ENCODE peak calls at places on chromosomes 6 and 20, in five cellular contexts. F, A, K, G and S are unnamed samples.

GRCh38 chr6:80543598-80544181 is 437.2 kb downstream of the BCKDHB start:
- DNase-seq in A (no peak), F (no peak), K (peak; percentile 81), G (no peak), S (no peak)

GRCh38 chr20:17620371-17621228 is 50.7 kb downstream of the DSTN start:
- DNase-seq in F (peak; percentile 42), G (peak; percentile 44), K (no peak), A (peak; percentile 48), S (no peak)

GRCh38 chr20:59324441-59324840 is 24.0 kb downstream of the EDN3 start:
- DNase-seq in A (no peak), F (no peak), K (no peak), G (no peak), S (no peak)

GRCh38 chr20:33273117-33273851 is 9.7 kb upstream of the BPIFB1 start:
- DNase-seq in A (no peak), F (no peak), G (no peak), K (no peak), S (no peak)

GRCh38 chr6:16519265-16520242 is 241.7 kb downstream of the ATXN1 start:
- DNase-seq in K (no peak), G (no peak), A (no peak), F (peak; percentile 15), S (no peak)

GRCh38 chr20:4763776-4764525 is 42.2 kb downstream of the PRND start:
- DNase-seq in G (no peak), K (no peak), A (no peak), F (peak; percentile 7), S (no peak)

GRCh38 chr20:45163071-45163803 is 11.5 kb upstream of the PI3 start:
- DNase-seq in F (no peak), G (no peak), K (no peak), A (no peak), S (no peak)

GRCh38 chr6:144493035-144493910 is 208.1 kb downstream of the UTRN start:
- DNase-seq in F (no peak), A (no peak), K (no peak), G (no peak), S (no peak)

GRCh38 chr6:16168858-16169257 is 40.0 kb downstream of the MYLIP start:
- DNase-seq in K (peak; percentile 63), A (no peak), F (no peak), G (no peak), S (no peak)

GRCh38 chr6:65289491-65289890 is 417.5 kb downstream of the EYS start:
- DNase-seq in A (no peak), F (no peak), K (peak; percentile 3), G (no peak), S (no peak)

GRCh38 chr20:32358883-32359632 is 927 bp downstream of the ASXL1 start:
- DNase-seq in F (peak; percentile 95), K (peak; percentile 79), G (peak; percentile 84), A (peak; percentile 87), S (peak; percentile 78)

GRCh38 chr6:13294499-13295069 is 33.8 kb downstream of the TBC1D7 start:
- DNase-seq in F (no peak), K (no peak), G (peak; percentile 36), A (no peak), S (no peak)

GRCh38 chr6:134347916-134348805 is 30.2 kb upstream of the SGK1 start:
- DNase-seq in A (peak; percentile 72), F (no peak), K (peak; percentile 72), G (no peak), S (no peak)

GRCh38 chr20:63703471-63703975 is 4.3 kb downstream of the ARFRP1 start:
- DNase-seq in F (peak; percentile 42), K (no peak), G (no peak), A (peak; percentile 55), S (no peak)

GRCh38 chr6:136532030-136532429 is 18.2 kb downstream of the MAP7 start:
- DNase-seq in K (no peak), G (no peak), A (no peak), F (no peak), S (no peak)

GRCh38 chr20:22460803-22461202 is 123.6 kb downstream of the FOXA2 start:
- DNase-seq in A (no peak), F (no peak), K (no peak), G (no peak), S (no peak)

GRCh38 chr20:22466447-22467171 is 117.8 kb downstream of the FOXA2 start:
- DNase-seq in A (no peak), K (no peak), G (no peak), F (no peak), S (no peak)

GRCh38 chr20:22465622-22466446 is 118.5 kb downstream of the FOXA2 start:
- DNase-seq in G (no peak), F (no peak), A (no peak), K (no peak), S (no peak)

GRCh38 chr20:22462975-22463914 is 121.1 kb downstream of the FOXA2 start:
- DNase-seq in A (no peak), F (peak; percentile 32), K (no peak), G (no peak), S (no peak)

GRCh38 chr20:22464312-22465003 is 119.9 kb downstream of the FOXA2 start:
- DNase-seq in K (no peak), F (no peak), A (no peak), G (no peak), S (no peak)
- H3K27me3 ChIP-seq in K (peaks cover 43% of the 10 kb centered on the region), F (peaks cover 12% of the 10 kb centered on the region), A (peaks cover 10% of the 10 kb centered on the region), G (no peaks in the 10 kb centered on the region), S (no peaks in the 10 kb centered on the region)

DNA sequence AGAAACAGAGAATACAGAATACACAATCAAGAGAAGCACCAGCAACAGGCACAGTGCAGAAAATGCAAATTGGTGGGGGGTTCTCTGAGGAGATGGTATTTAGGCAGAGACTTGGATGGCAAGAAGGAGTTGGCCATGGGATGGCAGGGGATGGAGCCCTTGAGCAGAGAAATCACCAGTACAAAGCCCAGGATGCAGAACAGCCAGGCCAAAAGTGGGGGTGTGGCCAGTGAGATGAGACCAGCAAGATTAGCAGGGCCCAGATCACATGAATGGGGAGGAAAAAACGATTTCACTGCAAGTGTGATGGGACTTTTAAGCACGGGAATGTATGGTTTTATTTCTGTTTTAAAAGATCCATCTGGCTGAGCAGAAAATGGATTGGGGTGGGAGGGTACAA is 63.4 kb downstream of the TRAM2 start:
- DNase-seq in G (no peak), K (no peak), F (no peak), A (no peak), S (no peak)
- H3K36me3 ChIP-seq in G (peaks cover 7% of the 10 kb centered on the region), K (peaks cover 34% of the 10 kb centered on the region), F (peaks cover 5% of the 10 kb centered on the region), A (peaks cover 17% of the 10 kb centered on the region), S (peaks cover 25% of the 10 kb centered on the region)

GRCh38 chr6:150322452-150322851 is 46.4 kb upstream of the IYD start:
- DNase-seq in F (no peak), A (peak; percentile 83), G (no peak), K (no peak), S (no peak)
- H3K27me3 ChIP-seq in F (no peaks in the 10 kb centered on the region), A (no peaks in the 10 kb centered on the region), G (no peaks in the 10 kb centered on the region), K (peaks cover 18% of the 10 kb centered on the region), S (peaks cover 1% of the 10 kb centered on the region)

GRCh38 chr20:50371878-50372769 is 138.1 kb upstream of the PTPN1 start:
- DNase-seq in A (no peak), F (no peak), G (no peak), K (no peak), S (no peak)
- H3K36me3 ChIP-seq in A (no peaks in the 10 kb centered on the region), F (no peaks in the 10 kb centered on the region), G (no peaks in the 10 kb centered on the region), K (no peaks in the 10 kb centered on the region), S (no peaks in the 10 kb centered on the region)

GRCh38 chr6:37551446-37551845 is 51.8 kb upstream of the CCDC167 start:
- DNase-seq in A (no peak), G (no peak), F (no peak), K (no peak), S (no peak)
- H3K27me3 ChIP-seq in A (no peaks in the 10 kb centered on the region), G (no peaks in the 10 kb centered on the region), F (no peaks in the 10 kb centered on the region), K (peaks cover 37% of the 10 kb centered on the region), S (no peaks in the 10 kb centered on the region)

GRCh38 chr6:20492099-20492498 is 42.2 kb upstream of the CDKAL1 start:
- DNase-seq in A (no peak), F (no peak), K (no peak), G (no peak), S (no peak)
- H3K36me3 ChIP-seq in A (peaks cover 49% of the 10 kb centered on the region), F (peaks cover 16% of the 10 kb centered on the region), K (peaks cover 14% of the 10 kb centered on the region), G (peaks cover 6% of the 10 kb centered on the region), S (peaks cover 7% of the 10 kb centered on the region)

DNA sequence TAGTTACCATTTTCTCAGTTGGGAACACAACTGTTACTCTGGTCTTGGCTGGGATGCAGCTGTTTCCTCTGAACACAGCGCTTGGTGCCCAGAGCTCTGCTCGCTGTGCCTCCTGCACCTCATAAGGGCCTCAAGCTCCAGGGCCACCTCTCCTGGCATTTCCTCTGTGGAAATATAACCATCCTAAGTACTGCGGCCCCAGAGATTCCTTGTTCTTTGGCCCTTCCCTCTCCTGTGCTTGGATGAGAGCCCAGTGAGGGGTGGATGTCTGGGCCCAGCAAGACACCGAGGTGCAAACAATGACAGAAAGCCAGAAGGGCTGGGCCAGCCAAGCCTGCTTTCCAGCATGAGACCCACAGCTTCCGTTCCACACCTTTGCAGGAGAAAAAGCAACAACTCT is 169.9 kb upstream of the CST7 start:
- DNase-seq in G (no peak), A (no peak), F (no peak), K (no peak), S (no peak)
- H3K27me3 ChIP-seq in G (no peaks in the 10 kb centered on the region), A (peaks cover 36% of the 10 kb centered on the region), F (no peaks in the 10 kb centered on the region), K (peaks cover 62% of the 10 kb centered on the region), S (no peaks in the 10 kb centered on the region)

GRCh38 chr6:146803601-146804000 is 204.8 kb downstream of the ADGB start:
- DNase-seq in F (peak; percentile 6), G (no peak), K (no peak), A (no peak), S (no peak)
- H3K36me3 ChIP-seq in F (no peaks in the 10 kb centered on the region), G (no peaks in the 10 kb centered on the region), K (no peaks in the 10 kb centered on the region), A (no peaks in the 10 kb centered on the region), S (no peaks in the 10 kb centered on the region)

GRCh38 chr20:62593616-62594015 is 48.7 kb upstream of the SLCO4A1 start:
- DNase-seq in K (no peak), A (no peak), G (no peak), F (no peak), S (no peak)
- H3K27me3 ChIP-seq in K (peaks cover 20% of the 10 kb centered on the region), A (peaks cover 4% of the 10 kb centered on the region), G (peaks cover 4% of the 10 kb centered on the region), F (no peaks in the 10 kb centered on the region), S (no peaks in the 10 kb centered on the region)

DNA sequence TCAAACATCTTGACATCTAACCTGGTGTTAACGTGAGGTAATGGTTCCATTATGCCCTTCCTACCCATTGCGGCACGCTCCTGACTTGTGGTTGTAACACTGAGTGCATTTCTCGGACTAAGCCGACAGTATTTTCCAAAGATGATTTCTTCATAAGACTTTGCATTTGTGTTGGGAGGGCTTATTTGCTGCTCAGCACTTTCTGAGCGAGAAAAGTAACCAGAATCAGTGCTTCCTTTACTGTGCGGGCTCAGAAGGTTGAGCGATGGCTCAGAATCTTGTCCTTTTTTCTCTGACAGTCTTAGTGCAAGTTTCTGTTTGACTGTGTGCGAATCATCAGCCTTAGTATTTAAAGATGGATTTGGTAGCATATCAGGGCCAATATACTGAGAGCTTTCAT is 171.7 kb downstream of the HIVEP2 start:
- DNase-seq in A (no peak), F (no peak), K (no peak), G (no peak), S (no peak)
- H3K36me3 ChIP-seq in A (peaks cover 62% of the 10 kb centered on the region), F (peaks cover 9% of the 10 kb centered on the region), K (peaks cover 36% of the 10 kb centered on the region), G (peaks cover 60% of the 10 kb centered on the region), S (peaks cover 35% of the 10 kb centered on the region)